ENCODE peak calls at places on chromosomes 3 and 15, in nine cellular contexts. S, H, P, Y, B, L, O, U and R are unnamed samples.

GRCh38 chr15:72229076-72229946 is 1.7 kb downstream of the PKM start:
- DNase-seq in B (no peak), P (peak), U (peak), Y (peak), O (no peak), S (no peak), L (no peak), H (no peak), R (no peak)

GRCh38 chr3:33848624-33849347 is 50.4 kb downstream of the PDCD6IP start:
- DNase-seq in P (no peak), O (no peak), L (peak), H (no peak), S (no peak), B (no peak), Y (no peak), U (no peak), R (no peak)

GRCh38 chr3:45557471-45557870 is 37.1 kb upstream of the LIMD1 start:
- DNase-seq in S (no peak), H (no peak), B (no peak), L (no peak), P (no peak), O (no peak), U (no peak), Y (no peak), R (no peak)

GRCh38 chr3:193948459-193948858 is 187.5 kb upstream of the HES1 start:
- DNase-seq in B (no peak), P (no peak), L (no peak), H (no peak), S (no peak), O (no peak), U (no peak), Y (no peak), R (no peak)

GRCh38 chr3:122535964-122536363 is 21.2 kb upstream of the KPNA1 start:
- DNase-seq in Y (no peak), U (no peak), O (no peak), B (no peak), L (no peak), H (no peak), P (no peak), S (no peak), R (no peak)

GRCh38 chr3:55376753-55377347 is 110.3 kb downstream of the WNT5A start:
- DNase-seq in B (no peak), H (no peak), S (no peak), U (no peak), P (no peak), Y (no peak), O (no peak), L (no peak), R (no peak)

GRCh38 chr3:43542328-43543043 is 79.3 kb downstream of the ANO10 start:
- DNase-seq in P (no peak), O (no peak), S (no peak), H (no peak), B (no peak), L (no peak), Y (no peak), U (no peak), R (no peak)

GRCh38 chr3:28050895-28051294 is 190.5 kb upstream of the CMC1 start:
- DNase-seq in P (no peak), U (peak), B (no peak), H (no peak), S (no peak), L (peak), Y (peak), O (no peak), R (no peak)

GRCh38 chr3:12972791-12973702 is 100.2 kb downstream of the IQSEC1 start:
- DNase-seq in U (no peak), L (no peak), B (no peak), Y (no peak), S (peak), O (no peak), P (no peak), H (no peak), R (no peak)

GRCh38 chr3:143471705-143472104 is 352.1 kb downstream of the CHST2 start:
- DNase-seq in P (no peak), U (no peak), B (no peak), Y (no peak), O (no peak), H (no peak), L (no peak), S (no peak), R (no peak)

GRCh38 chr3:57512174-57512573 is 32.0 kb downstream of the DNAH12 start:
- DNase-seq in O (no peak), U (peak), Y (peak), B (no peak), P (no peak), L (no peak), H (no peak), S (no peak), R (no peak)

GRCh38 chr3:150436161-150436560 is 28.1 kb downstream of the TSC22D2 start:
- DNase-seq in Y (no peak), S (no peak), O (no peak), L (no peak), P (no peak), U (no peak), H (no peak), B (no peak), R (no peak)

GRCh38 chr15:79942656-79943481 is 28.1 kb downstream of the BCL2A1 start:
- DNase-seq in U (no peak), B (no peak), S (no peak), H (no peak), Y (peak), L (no peak), P (no peak), O (no peak), R (no peak)

GRCh38 chr3:54897028-54897711 is 30.7 kb downstream of the LRTM1 start:
- DNase-seq in O (no peak), U (peak), H (no peak), B (no peak), L (no peak), P (no peak), Y (peak), S (no peak), R (no peak)

GRCh38 chr15:51203797-51204196 is 109.1 kb upstream of the TNFAIP8L3 start:
- DNase-seq in U (peak), L (peak), H (no peak), Y (peak), B (no peak), P (no peak), O (no peak), S (no peak), R (no peak)

GRCh38 chr15:25659251-25659650 is 203.9 kb downstream of the ATP10A start:
- DNase-seq in U (no peak), B (no peak), O (no peak), P (no peak), S (no peak), H (no peak), L (no peak), Y (no peak), R (no peak)

GRCh38 chr3:41768363-41768762 is 193.5 kb downstream of the ULK4 start:
- DNase-seq in U (no peak), S (no peak), Y (no peak), P (no peak), O (no peak), H (no peak), L (no peak), B (no peak), R (no peak)

GRCh38 chr3:188061133-188061532 is 92.8 kb upstream of the LPP start:
- DNase-seq in H (no peak), P (no peak), Y (peak), B (no peak), S (no peak), L (peak), U (no peak), O (no peak), R (peak)

GRCh38 chr3:157122116-157122515 is 37.8 kb downstream of the CCNL1 start:
- DNase-seq in L (peak), H (peak), O (no peak), B (no peak), Y (peak), S (no peak), U (peak), P (no peak), R (no peak)

GRCh38 chr15:48041454-48041853 is 79.3 kb upstream of the SLC24A5 start:
- DNase-seq in S (no peak), L (no peak), U (no peak), O (no peak), Y (no peak), B (no peak), H (no peak), P (no peak), R (no peak)

GRCh38 chr3:14150491-14151230 is 25.8 kb downstream of the TMEM43 start:
- DNase-seq in S (no peak), Y (peak), P (no peak), H (no peak), B (no peak), O (no peak), L (no peak), U (no peak), R (no peak)

GRCh38 chr3:69204315-69204957 is 82.0 kb upstream of the LMOD3 start:
- DNase-seq in U (no peak), L (peak), B (no peak), Y (peak), H (no peak), S (no peak), P (no peak), O (no peak), R (no peak)

GRCh38 chr3:9704343-9705322 is 1.0 kb downstream of the CPNE9 start:
- DNase-seq in Y (peak), P (peak), H (no peak), B (no peak), U (peak), O (peak), L (peak), S (peak), R (no peak)

GRCh38 chr3:111302073-111302472 is 230.5 kb downstream of the NECTIN3 start:
- DNase-seq in P (no peak), S (no peak), Y (no peak), O (no peak), H (no peak), B (no peak), L (no peak), U (no peak), R (no peak)

GRCh38 chr15:70355275-70355795 is 257.6 kb upstream of the TLE3 start:
- DNase-seq in B (no peak), O (no peak), U (no peak), L (no peak), S (no peak), Y (no peak), P (no peak), H (peak), R (no peak)

DNA sequence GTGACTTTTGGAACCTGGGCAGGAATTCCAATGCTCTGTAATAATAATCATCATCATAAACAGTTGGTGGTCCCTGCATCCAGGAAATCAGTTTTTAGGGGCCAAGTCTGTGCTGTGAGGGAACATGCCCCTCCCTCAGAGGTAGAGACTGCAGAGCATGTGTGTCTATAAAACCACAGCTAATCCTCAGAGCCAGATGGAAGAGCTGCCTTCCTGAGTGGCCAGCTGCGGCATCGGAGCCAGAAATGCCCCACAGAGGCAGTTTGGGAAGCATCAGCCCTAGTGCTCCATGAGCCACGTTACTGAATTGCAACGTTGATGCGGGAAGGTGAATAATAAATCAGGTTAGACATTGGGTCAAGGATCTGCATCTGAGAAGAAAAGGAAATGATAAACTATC is 12.8 kb upstream of the TPM1 start:
- DNase-seq in S (no peak), O (peak), H (no peak), Y (no peak), P (no peak), L (no peak), U (no peak), B (no peak), R (no peak)
- TF ChIP-seq CTCF in S (no peak), O (no peak), H (no peak), Y (no peak), P (no peak), L (no peak), U (no peak), B (no peak), R (no peak)

GRCh38 chr3:120039642-120040610 is 54.3 kb downstream of the GSK3B start:
- DNase-seq in L (no peak), Y (no peak), U (peak), S (no peak), B (no peak), O (peak), H (no peak), P (peak), R (no peak)
- TF ChIP-seq CTCF in L (peak), Y (no peak), U (no peak), S (peak), B (no peak), O (peak), H (no peak), P (peak), R (no peak)

GRCh38 chr3:148459931-148460513 is 237.7 kb upstream of the AGTR1 start:
- DNase-seq in Y (peak), H (no peak), U (peak), S (no peak), P (no peak), B (no peak), L (no peak), O (no peak), R (no peak)
- TF ChIP-seq CTCF in Y (peak), H (peak), U (peak), S (no peak), P (peak), B (no peak), L (peak), O (no peak), R (no peak)

GRCh38 chr3:20583648-20584047 is 397.6 kb upstream of the SGO1 start:
- DNase-seq in P (no peak), Y (no peak), L (no peak), S (no peak), U (no peak), O (no peak), B (no peak), H (no peak), R (no peak)

GRCh38 chr3:20589275-20589674 is 403.3 kb upstream of the SGO1 start:
- DNase-seq in Y (no peak), B (no peak), L (peak), O (no peak), H (no peak), S (no peak), U (no peak), P (no peak), R (no peak)
- TF ChIP-seq CTCF in Y (no peak), B (no peak), L (no peak), O (no peak), H (no peak), S (no peak), U (no peak), P (no peak), R (no peak)

DNA sequence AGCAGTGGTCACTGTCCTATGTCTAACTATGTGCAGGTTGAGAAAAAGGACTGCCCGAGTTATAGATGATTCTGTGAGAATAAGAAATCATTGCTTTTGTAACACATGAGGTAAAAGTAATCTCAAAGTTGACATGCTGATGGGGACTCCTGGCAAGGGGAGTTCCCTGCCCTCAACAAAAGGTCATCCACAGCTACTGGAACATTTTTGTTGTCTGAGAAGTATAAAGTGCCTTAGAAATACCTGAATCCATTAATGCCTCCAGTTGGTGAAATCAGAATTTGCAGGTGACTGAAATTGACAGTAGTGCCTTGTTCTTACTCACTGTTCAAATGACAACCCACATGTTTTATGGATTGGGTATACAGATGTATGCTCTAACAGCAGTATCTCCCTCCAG is 43.7 kb upstream of the RBM5 start:
- DNase-seq in Y (no peak), O (no peak), U (no peak), L (no peak), H (no peak), P (no peak), S (no peak), B (no peak), R (no peak)
- TF ChIP-seq CTCF in Y (no peak), O (no peak), U (no peak), L (no peak), H (no peak), P (no peak), S (no peak), B (no peak), R (no peak)

GRCh38 chr3:127422663-127423375 is 135.0 kb upstream of the PRR20G start:
- DNase-seq in H (no peak), U (no peak), O (no peak), L (no peak), P (no peak), B (no peak), Y (no peak), S (peak), R (no peak)

GRCh38 chr3:127424766-127425504 is 137.1 kb upstream of the PRR20G start:
- DNase-seq in P (peak), H (no peak), L (no peak), S (peak), B (no peak), U (no peak), O (no peak), Y (no peak), R (no peak)

GRCh38 chr3:127421943-127422662 is 134.3 kb upstream of the PRR20G start:
- DNase-seq in U (no peak), O (no peak), B (no peak), S (peak), P (no peak), H (no peak), L (no peak), Y (no peak), R (no peak)

GRCh38 chr3:127425505-127426443 is 137.9 kb upstream of the PRR20G start:
- DNase-seq in B (no peak), Y (no peak), S (peak), H (no peak), P (no peak), U (no peak), O (no peak), L (no peak), R (no peak)

GRCh38 chr3:127423856-127424765 is 136.3 kb upstream of the PRR20G start:
- DNase-seq in S (peak), B (no peak), O (no peak), P (no peak), L (no peak), H (no peak), U (no peak), Y (no peak), R (no peak)
- TF ChIP-seq CTCF in S (no peak), B (no peak), O (no peak), P (no peak), L (no peak), H (no peak), U (no peak), Y (no peak), R (no peak)

GRCh38 chr15:78351539-78351938 is 11.4 kb downstream of the CRABP1 start:
- DNase-seq in O (no peak), S (no peak), H (no peak), U (no peak), L (no peak), Y (no peak), B (no peak), P (no peak), R (no peak)
- TF ChIP-seq CTCF in O (no peak), S (no peak), H (no peak), U (no peak), L (no peak), Y (no peak), B (no peak), P (no peak), R (no peak)

GRCh38 chr3:133937756-133938601 is 42.3 kb upstream of the RAB6B start:
- DNase-seq in B (no peak), O (no peak), P (no peak), L (no peak), H (no peak), S (no peak), U (peak), Y (peak), R (no peak)
- TF ChIP-seq CTCF in B (no peak), O (no peak), P (no peak), L (no peak), H (no peak), S (no peak), U (no peak), Y (no peak), R (no peak)

GRCh38 chr3:123818921-123819429 is 65.2 kb downstream of the MYLK start:
- DNase-seq in S (no peak), Y (peak), O (no peak), P (no peak), U (peak), H (no peak), L (peak), B (no peak), R (no peak)
- TF ChIP-seq CTCF in S (no peak), Y (no peak), O (no peak), P (no peak), U (no peak), H (no peak), L (no peak), B (no peak), R (no peak)

DNA sequence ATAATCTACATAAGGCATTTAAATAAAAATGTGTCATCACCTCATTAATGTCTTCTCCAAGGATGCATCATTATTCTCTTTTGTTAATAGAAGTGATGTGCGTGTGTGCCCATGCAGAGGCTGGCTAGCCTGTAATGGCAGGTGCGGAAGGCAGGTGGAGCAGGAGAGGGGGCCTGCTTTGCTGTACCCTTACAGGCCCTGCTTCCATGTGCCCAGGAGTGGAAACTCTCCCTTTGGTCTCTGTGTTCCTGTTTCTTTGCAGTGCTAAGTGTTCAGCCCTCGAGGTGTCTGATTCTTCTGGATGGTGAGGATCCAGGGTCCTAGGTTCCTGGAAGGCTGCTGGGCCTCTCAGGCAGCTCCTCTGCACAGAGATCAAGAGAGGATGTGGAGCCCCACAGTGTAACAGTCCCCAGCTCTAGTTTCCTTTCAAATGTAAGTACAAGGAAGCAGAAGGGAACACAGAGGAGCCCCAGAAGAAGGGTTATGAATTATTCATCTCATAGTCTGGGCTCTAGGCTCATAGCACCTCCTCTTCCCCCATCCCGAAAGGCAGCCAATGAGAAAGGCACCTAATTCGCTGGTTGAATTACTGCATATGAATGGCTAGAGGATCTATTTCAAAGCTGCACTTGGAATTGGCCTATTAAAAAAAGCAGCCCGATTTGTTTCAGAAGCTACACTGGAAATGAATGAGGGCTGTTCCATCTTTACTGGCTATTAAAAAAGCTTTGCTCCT is 39.1 kb upstream of the AGBL1 start:
- DNase-seq in Y (no peak), P (no peak), H (no peak), L (no peak), O (peak), S (no peak), B (no peak), U (no peak), R (no peak)
- TF ChIP-seq CTCF in Y (no peak), P (no peak), H (no peak), L (no peak), O (peak), S (no peak), B (no peak), U (no peak), R (no peak)